ENCODE peak calls at places on chromosomes 12 and 14, in nine cellular contexts. V is psoas muscle; E is activated B cell treated with CpG ODN at 0.5 μM for 24 hours; A is foreskin keratinocyte; N is IMR-90; I is activated CD8-positive, alpha-beta T cell treated with anti-CD3 and anti-CD28 coated beads, Interleukin-2, amount 10 ng/mL, durations not matched to agents 7 days and 5 days; P is activated T-cell treated with anti-CD3 and anti-CD28 coated beads, Interleukin-2, amount 50 U/mL, for 72 hours; W is activated T-helper 17 cell treated with anti-CD3 and anti-CD28 coated beads, Interleukin-2, amount 50 U/mL, for 72 hours; Z is natural killer cell. K is an unnamed sample.

GRCh38 chr12:54286042-54286931 is 5.8 kb downstream of the HNRNPA1 start:
- ATAC-seq in V (no peak), E (no peak), A (peak), N (no peak), I (no peak), P (peak), W (no peak), Z (no peak), K (no peak)

GRCh38 chr14:71592361-71592760 is 339.9 kb upstream of the RGS6 start:
- ATAC-seq in V (no peak), E (no peak), A (peak), N (no peak), I (no peak), P (no peak), W (peak), Z (no peak), K (no peak)

GRCh38 chr14:103483600-103483999 is 39.0 kb downstream of the CKB start:
- ATAC-seq in V (no peak), E (no peak), A (peak), N (peak), I (no peak), P (no peak), W (peak), Z (no peak), K (no peak)

GRCh38 chr12:59444932-59445331 is 150.9 kb upstream of the SLC16A7 start:
- ATAC-seq in V (no peak), E (no peak), A (no peak), N (no peak), I (no peak), P (no peak), W (no peak), Z (no peak), K (no peak)

GRCh38 chr12:22340143-22340542 is 5.6 kb upstream of the ST8SIA1 start:
- ATAC-seq in V (no peak), E (no peak), A (no peak), N (no peak), I (no peak), P (no peak), W (no peak), Z (no peak), K (no peak)

GRCh38 chr12:109683316-109683715 is 30.3 kb upstream of the FAM222A start:
- ATAC-seq in V (no peak), E (no peak), A (no peak), N (no peak), I (no peak), P (no peak), W (no peak), Z (no peak), K (no peak)

GRCh38 chr12:112527082-112527481 is 108.3 kb downstream of the PTPN11 start:
- ATAC-seq in V (no peak), E (no peak), A (no peak), N (no peak), I (no peak), P (no peak), W (no peak), Z (no peak), K (no peak)

GRCh38 chr14:61569308-61569707 is 126.0 kb upstream of the HIF1A start:
- ATAC-seq in V (no peak), E (no peak), A (no peak), N (no peak), I (no peak), P (peak), W (no peak), Z (no peak), K (no peak)

GRCh38 chr14:100155049-100155621 is 4.3 kb downstream of the DEGS2 start:
- ATAC-seq in V (no peak), E (no peak), A (peak), N (no peak), I (no peak), P (no peak), W (no peak), Z (peak), K (no peak)

GRCh38 chr14:77603654-77604270 is 12.7 kb downstream of the SPTLC2 start:
- ATAC-seq in V (no peak), E (no peak), A (peak), N (no peak), I (no peak), P (no peak), W (no peak), Z (peak), K (no peak)

GRCh38 chr14:80304125-80304766 is 92.9 kb upstream of the DIO2 start:
- ATAC-seq in V (peak), E (no peak), A (peak), N (no peak), I (no peak), P (no peak), W (no peak), Z (no peak), K (no peak)

GRCh38 chr14:45145214-45145613 is 9.5 kb downstream of the FANCM start:
- ATAC-seq in V (no peak), E (no peak), A (no peak), N (no peak), I (no peak), P (no peak), W (no peak), Z (no peak), K (peak)

GRCh38 chr12:27460471-27460978 is 14.0 kb downstream of the SMCO2 start:
- ATAC-seq in V (no peak), E (no peak), A (peak), N (no peak), I (peak), P (peak), W (peak), Z (no peak), K (peak)

GRCh38 chr12:27163894-27164293 is 80.2 kb upstream of the STK38L start:
- ATAC-seq in V (no peak), E (no peak), A (no peak), N (no peak), I (no peak), P (no peak), W (no peak), Z (no peak), K (no peak)

GRCh38 chr14:59711083-59711482 is 134.5 kb upstream of the CCDC175 start:
- ATAC-seq in V (no peak), E (no peak), A (no peak), N (no peak), I (no peak), P (no peak), W (no peak), Z (no peak), K (no peak)

GRCh38 chr14:100193417-100194357 is 34.2 kb upstream of the DEGS2 start:
- ATAC-seq in V (no peak), E (peak), A (no peak), N (no peak), I (no peak), P (no peak), W (no peak), Z (no peak), K (peak)

GRCh38 chr12:26298785-26299621 is 103.6 kb downstream of the SSPN start:
- ATAC-seq in V (peak), E (peak), A (peak), N (peak), I (peak), P (peak), W (peak), Z (peak), K (peak)

GRCh38 chr14:99408971-99409289 is 71.7 kb downstream of the SETD3 start:
- ATAC-seq in V (peak), E (no peak), A (no peak), N (no peak), I (no peak), P (no peak), W (no peak), Z (no peak), K (no peak)

GRCh38 chr14:23561873-23562821 is 5.4 kb downstream of the AP1G2 start:
- ATAC-seq in V (peak), E (no peak), A (no peak), N (no peak), I (no peak), P (no peak), W (no peak), Z (no peak), K (no peak)

GRCh38 chr14:29627141-29627540 is 300.5 kb downstream of the PRKD1 start:
- ATAC-seq in V (no peak), E (no peak), A (no peak), N (no peak), I (no peak), P (no peak), W (no peak), Z (no peak), K (no peak)

GRCh38 chr12:113996026-113996425 is 29.9 kb upstream of the RBM19 start:
- ATAC-seq in V (no peak), E (no peak), A (no peak), N (no peak), I (no peak), P (no peak), W (no peak), Z (no peak), K (no peak)

K was measured in stimulated activated memory B cell treated with anti-CD40 and anti-IgM and Interleukin-4, amounts not matched to agents 10 μg/mL and 1 μg/mL and 100 μg/mL, for 72 hours.